ENCODE peak calls at places on chromosome 3, in seven cellular contexts. One of them, this sample, is unnamed.

GRCh38 chr3:143674100-143674968 is 173.9 kb downstream of the SLC9A9 start:
- DNase-seq in OCI-LY7: peak; percentile 69
- DNase-seq in adrenal gland: peak; percentile 73
- DNase-seq in Peyer's patch: peak; percentile 55
- DNase-seq in upper lobe of right lung: peak; percentile 70
- DNase-seq in right cardiac atrium: peak; percentile 76
- DNase-seq in heart left ventricle: peak; percentile 68
- DNase-seq in this sample: peak; percentile 72

GRCh38 chr3:167507954-167508353 is 34.1 kb upstream of the SERPINI2 start:
- DNase-seq in OCI-LY7: no peak
- DNase-seq in adrenal gland: no peak
- DNase-seq in Peyer's patch: no peak
- DNase-seq in upper lobe of right lung: no peak
- DNase-seq in right cardiac atrium: no peak
- DNase-seq in heart left ventricle: no peak
- DNase-seq in this sample: no peak

GRCh38 chr3:102514241-102514640 is 79.4 kb downstream of the ZPLD1 start:
- DNase-seq in OCI-LY7: no peak
- DNase-seq in adrenal gland: no peak
- DNase-seq in Peyer's patch: no peak
- DNase-seq in upper lobe of right lung: no peak
- DNase-seq in right cardiac atrium: no peak
- DNase-seq in heart left ventricle: no peak
- DNase-seq in this sample: no peak

GRCh38 chr3:15899438-15899837 is 101.7 kb upstream of the ANKRD28 start:
- DNase-seq in OCI-LY7: peak; percentile 9
- DNase-seq in adrenal gland: no peak
- DNase-seq in Peyer's patch: no peak
- DNase-seq in upper lobe of right lung: no peak
- DNase-seq in right cardiac atrium: no peak
- DNase-seq in heart left ventricle: no peak
- DNase-seq in this sample: no peak

GRCh38 chr3:148532326-148532725 is 165.4 kb upstream of the AGTR1 start:
- DNase-seq in OCI-LY7: no peak
- DNase-seq in adrenal gland: no peak
- DNase-seq in Peyer's patch: no peak
- DNase-seq in upper lobe of right lung: no peak
- DNase-seq in right cardiac atrium: no peak
- DNase-seq in heart left ventricle: no peak
- DNase-seq in this sample: no peak

GRCh38 chr3:9301091-9301490 is 51.6 kb upstream of the SRGAP3 start:
- DNase-seq in OCI-LY7: no peak
- DNase-seq in adrenal gland: no peak
- DNase-seq in Peyer's patch: no peak
- DNase-seq in upper lobe of right lung: no peak
- DNase-seq in right cardiac atrium: no peak
- DNase-seq in heart left ventricle: no peak
- DNase-seq in this sample: no peak

GRCh38 chr3:43346990-43347749 is 60.8 kb downstream of the SNRK start:
- DNase-seq in OCI-LY7: no peak
- DNase-seq in adrenal gland: no peak
- DNase-seq in Peyer's patch: peak; percentile 43
- DNase-seq in upper lobe of right lung: no peak
- DNase-seq in right cardiac atrium: no peak
- DNase-seq in heart left ventricle: no peak
- DNase-seq in this sample: no peak

GRCh38 chr3:18830087-18830486 is 318.2 kb upstream of the KCNH8 start:
- DNase-seq in OCI-LY7: peak; percentile 29
- DNase-seq in adrenal gland: no peak
- DNase-seq in Peyer's patch: no peak
- DNase-seq in upper lobe of right lung: no peak
- DNase-seq in right cardiac atrium: no peak
- DNase-seq in heart left ventricle: no peak
- DNase-seq in this sample: no peak

GRCh38 chr3:128504533-128504915 is 11.5 kb upstream of the GATA2 start:
- DNase-seq in OCI-LY7: no peak
- DNase-seq in adrenal gland: no peak
- DNase-seq in Peyer's patch: no peak
- DNase-seq in upper lobe of right lung: no peak
- DNase-seq in right cardiac atrium: no peak
- DNase-seq in heart left ventricle: no peak
- DNase-seq in this sample: no peak

GRCh38 chr3:86938706-86939105 is 52.2 kb downstream of the VGLL3 start:
- DNase-seq in OCI-LY7: no peak
- DNase-seq in adrenal gland: no peak
- DNase-seq in Peyer's patch: no peak
- DNase-seq in upper lobe of right lung: no peak
- DNase-seq in right cardiac atrium: no peak
- DNase-seq in heart left ventricle: no peak
- DNase-seq in this sample: no peak

GRCh38 chr3:42451116-42451515 is 40.7 kb upstream of the LYZL4 start:
- DNase-seq in OCI-LY7: no peak
- DNase-seq in adrenal gland: no peak
- DNase-seq in Peyer's patch: no peak
- DNase-seq in upper lobe of right lung: no peak
- DNase-seq in right cardiac atrium: no peak
- DNase-seq in heart left ventricle: no peak
- DNase-seq in this sample: no peak

GRCh38 chr3:30233924-30234666 is 372.3 kb upstream of the TGFBR2 start:
- DNase-seq in OCI-LY7: no peak
- DNase-seq in adrenal gland: no peak
- DNase-seq in Peyer's patch: no peak
- DNase-seq in upper lobe of right lung: no peak
- DNase-seq in right cardiac atrium: no peak
- DNase-seq in heart left ventricle: no peak
- DNase-seq in this sample: no peak

GRCh38 chr3:142275856-142276255 is 50.5 kb upstream of the GK5 start:
- DNase-seq in OCI-LY7: no peak
- DNase-seq in adrenal gland: no peak
- DNase-seq in Peyer's patch: no peak
- DNase-seq in upper lobe of right lung: no peak
- DNase-seq in right cardiac atrium: no peak
- DNase-seq in heart left ventricle: no peak
- DNase-seq in this sample: no peak

GRCh38 chr3:14441240-14441919 is 39.0 kb downstream of the SLC6A6 start:
- DNase-seq in OCI-LY7: no peak
- DNase-seq in adrenal gland: no peak
- DNase-seq in Peyer's patch: no peak
- DNase-seq in upper lobe of right lung: no peak
- DNase-seq in right cardiac atrium: peak; percentile 81
- DNase-seq in heart left ventricle: peak; percentile 67
- DNase-seq in this sample: no peak

DNA sequence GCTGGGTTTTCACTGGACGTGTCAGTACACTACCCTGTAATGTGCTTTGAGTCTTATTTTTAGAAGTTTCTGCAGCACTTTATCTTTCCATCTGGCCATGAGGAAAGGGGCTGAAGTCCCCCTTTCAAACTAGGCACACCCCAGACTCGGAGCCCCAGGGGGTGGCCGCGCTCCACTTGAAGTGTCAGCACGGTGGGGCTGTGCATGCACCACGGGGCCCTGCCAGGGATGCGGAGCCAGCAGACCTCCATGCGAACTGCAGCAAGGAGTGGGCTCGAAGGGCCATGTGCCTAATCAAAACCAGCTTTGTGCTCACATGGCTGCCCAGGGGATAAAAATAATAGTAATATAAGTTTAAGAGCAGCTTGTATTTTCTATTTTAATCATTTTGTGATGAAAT is 100.9 kb upstream of the HACD2 start:
- DNase-seq in OCI-LY7: no peak
- DNase-seq in adrenal gland: no peak
- DNase-seq in Peyer's patch: no peak
- DNase-seq in upper lobe of right lung: no peak
- DNase-seq in right cardiac atrium: no peak
- DNase-seq in heart left ventricle: no peak
- DNase-seq in this sample: no peak
- H3K4me1 ChIP-seq in OCI-LY7: no peaks in the 10 kb centered on the region
- H3K4me1 ChIP-seq in adrenal gland: peaks cover 15% of the 10 kb centered on the region
- H3K4me1 ChIP-seq in Peyer's patch: no peaks in the 10 kb centered on the region
- H3K4me1 ChIP-seq in upper lobe of right lung: peaks cover 29% of the 10 kb centered on the region
- H3K4me1 ChIP-seq in right cardiac atrium: no peaks in the 10 kb centered on the region
- H3K4me1 ChIP-seq in heart left ventricle: peaks cover under 1% of the 10 kb centered on the region
- H3K4me1 ChIP-seq in this sample: no peaks in the 10 kb centered on the region

GRCh38 chr3:156148345-156148945 is 28.1 kb downstream of the KCNAB1 start:
- DNase-seq in OCI-LY7: no peak
- DNase-seq in adrenal gland: no peak
- DNase-seq in Peyer's patch: no peak
- DNase-seq in upper lobe of right lung: no peak
- DNase-seq in right cardiac atrium: no peak
- DNase-seq in heart left ventricle: no peak
- DNase-seq in this sample: no peak
- H3K4me3 ChIP-seq in OCI-LY7: no peak overlapping the region
- H3K4me3 ChIP-seq in adrenal gland: no peak overlapping the region
- H3K4me3 ChIP-seq in Peyer's patch: no peak overlapping the region
- H3K4me3 ChIP-seq in upper lobe of right lung: no peak overlapping the region
- H3K4me3 ChIP-seq in right cardiac atrium: no peak overlapping the region
- H3K4me3 ChIP-seq in heart left ventricle: no peak overlapping the region
- H3K4me3 ChIP-seq in this sample: no peak overlapping the region

DNA sequence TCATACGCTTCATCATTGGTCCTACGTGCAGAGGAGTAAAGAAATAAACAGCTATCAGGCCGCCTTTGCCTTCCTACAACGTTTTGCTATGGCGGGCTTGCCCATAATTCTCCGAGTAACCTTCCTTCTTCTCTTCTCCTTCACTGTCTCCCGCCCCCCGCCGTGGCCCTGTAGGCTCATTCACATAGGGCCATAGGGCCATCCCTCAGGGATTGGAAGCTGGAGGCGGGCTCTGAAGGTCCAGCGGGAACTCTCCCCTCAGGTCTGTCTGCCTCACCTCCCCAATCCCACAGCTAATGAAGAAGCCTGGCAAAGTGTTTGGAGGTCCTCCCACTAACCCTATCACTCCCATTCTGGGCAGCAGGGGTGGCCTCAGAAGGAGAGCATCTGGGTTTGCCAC is 43.6 kb downstream of the SEMA5B start:
- DNase-seq in OCI-LY7: no peak
- DNase-seq in adrenal gland: no peak
- DNase-seq in Peyer's patch: no peak
- DNase-seq in upper lobe of right lung: no peak
- DNase-seq in right cardiac atrium: no peak
- DNase-seq in heart left ventricle: no peak
- DNase-seq in this sample: no peak
- H3K4me1 ChIP-seq in OCI-LY7: peaks cover 7% of the 10 kb centered on the region
- H3K4me1 ChIP-seq in adrenal gland: no peaks in the 10 kb centered on the region
- H3K4me1 ChIP-seq in Peyer's patch: no peaks in the 10 kb centered on the region
- H3K4me1 ChIP-seq in upper lobe of right lung: peaks cover 8% of the 10 kb centered on the region
- H3K4me1 ChIP-seq in right cardiac atrium: no peaks in the 10 kb centered on the region
- H3K4me1 ChIP-seq in heart left ventricle: peaks cover 31% of the 10 kb centered on the region
- H3K4me1 ChIP-seq in this sample: no peaks in the 10 kb centered on the region

DNA sequence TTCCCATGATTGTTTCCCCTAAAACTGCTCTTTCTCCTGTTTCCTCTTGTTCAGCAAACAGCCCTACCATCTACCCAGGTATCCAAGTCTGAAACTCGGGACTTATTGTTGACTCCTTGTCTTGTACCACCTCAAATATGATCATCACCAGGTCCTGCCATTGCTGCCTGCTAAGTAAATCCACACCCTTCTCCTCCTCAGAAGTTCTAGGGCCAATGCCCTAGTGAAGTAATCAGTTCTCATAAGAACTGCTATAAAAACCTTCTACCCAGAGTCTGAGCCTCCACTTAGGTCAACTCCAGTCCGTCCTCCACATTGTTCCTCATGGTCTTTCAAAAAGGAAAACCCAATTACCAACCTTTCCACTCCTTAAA is 77.0 kb upstream of the IL12A start:
- DNase-seq in OCI-LY7: no peak
- DNase-seq in adrenal gland: no peak
- DNase-seq in Peyer's patch: no peak
- DNase-seq in upper lobe of right lung: no peak
- DNase-seq in right cardiac atrium: no peak
- DNase-seq in heart left ventricle: no peak
- DNase-seq in this sample: no peak
- H3K4me3 ChIP-seq in OCI-LY7: no peak overlapping the region
- H3K4me3 ChIP-seq in adrenal gland: no peak overlapping the region
- H3K4me3 ChIP-seq in Peyer's patch: no peak overlapping the region
- H3K4me3 ChIP-seq in upper lobe of right lung: peak overlapping the region; percentile 35
- H3K4me3 ChIP-seq in right cardiac atrium: peak overlapping the region; percentile 67
- H3K4me3 ChIP-seq in heart left ventricle: no peak overlapping the region
- H3K4me3 ChIP-seq in this sample: no peak overlapping the region

GRCh38 chr3:194395767-194396527 is 3.1 kb downstream of the GP5 start:
- DNase-seq in OCI-LY7: no peak
- DNase-seq in adrenal gland: no peak
- DNase-seq in Peyer's patch: no peak
- DNase-seq in upper lobe of right lung: peak; percentile 65
- DNase-seq in right cardiac atrium: no peak
- DNase-seq in heart left ventricle: peak; percentile 43
- DNase-seq in this sample: no peak

GRCh38 chr3:194395201-194395600 is 3.9 kb downstream of the GP5 start:
- DNase-seq in OCI-LY7: no peak
- DNase-seq in adrenal gland: no peak
- DNase-seq in Peyer's patch: no peak
- DNase-seq in upper lobe of right lung: no peak
- DNase-seq in right cardiac atrium: no peak
- DNase-seq in heart left ventricle: no peak
- DNase-seq in this sample: no peak

GRCh38 chr3:194396897-194397756 is 1.9 kb downstream of the GP5 start:
- DNase-seq in OCI-LY7: no peak
- DNase-seq in adrenal gland: no peak
- DNase-seq in Peyer's patch: no peak
- DNase-seq in upper lobe of right lung: peak; percentile 67
- DNase-seq in right cardiac atrium: no peak
- DNase-seq in heart left ventricle: no peak
- DNase-seq in this sample: no peak

GRCh38 chr3:194397757-194398312 is 1.2 kb downstream of the GP5 start:
- DNase-seq in OCI-LY7: no peak
- DNase-seq in adrenal gland: no peak
- DNase-seq in Peyer's patch: peak; percentile 46
- DNase-seq in upper lobe of right lung: peak; percentile 61
- DNase-seq in right cardiac atrium: no peak
- DNase-seq in heart left ventricle: no peak
- DNase-seq in this sample: no peak

GRCh38 chr3:194396561-194396896 is 2.5 kb downstream of the GP5 start:
- DNase-seq in OCI-LY7: no peak
- DNase-seq in adrenal gland: no peak
- DNase-seq in Peyer's patch: no peak
- DNase-seq in upper lobe of right lung: peak; percentile 59
- DNase-seq in right cardiac atrium: no peak
- DNase-seq in heart left ventricle: no peak
- DNase-seq in this sample: no peak
- H3K4me1 ChIP-seq in OCI-LY7: peaks cover 9% of the 10 kb centered on the region
- H3K4me1 ChIP-seq in adrenal gland: peaks cover 10% of the 10 kb centered on the region
- H3K4me1 ChIP-seq in Peyer's patch: no peaks in the 10 kb centered on the region
- H3K4me1 ChIP-seq in upper lobe of right lung: peaks cover 16% of the 10 kb centered on the region
- H3K4me1 ChIP-seq in right cardiac atrium: no peaks in the 10 kb centered on the region
- H3K4me1 ChIP-seq in heart left ventricle: peaks cover 13% of the 10 kb centered on the region
- H3K4me1 ChIP-seq in this sample: peaks cover 17% of the 10 kb centered on the region